ENCODE peak calls at places on chromosomes 16 and 17, in five cellular contexts. R is mucosa of gallbladder; S is transverse colon; P is hippocampal formation; Q is NK-92 treated with Interleukin-12 subunit alpha and Interleukin-12 subunit beta, amount 100 ng/mL, for 24 hours. Z is an unnamed sample.
A peak's percentile ranks its signal among the peaks of the same experiment; 100 is the strongest.

GRCh38 chr17:3886776-3887175 is 6.1 kb downstream of the CAMKK1 start:
- DNase-seq in R (peak; percentile 40), S (no peak), P (no peak), Q (no peak), Z (no peak)

GRCh38 chr17:29140051-29140582 is 40.1 kb downstream of the MYO18A start:
- DNase-seq in R (peak; percentile 82), S (peak; percentile 86), P (peak; percentile 28), Q (peak; percentile 59), Z (no peak)

GRCh38 chr16:74480150-74481029 is 59.1 kb upstream of the CLEC18B start:
- DNase-seq in R (peak; percentile 91), S (peak; percentile 86), P (no peak), Q (no peak), Z (no peak)

GRCh38 chr17:17018612-17019429 is 23.4 kb upstream of the MPRIP start:
- DNase-seq in R (peak; percentile 77), S (peak; percentile 45), P (no peak), Q (no peak), Z (no peak)

GRCh38 chr17:63809970-63810369 is 17.3 kb upstream of the PSMC5 start:
- DNase-seq in R (no peak), S (no peak), P (no peak), Q (no peak), Z (no peak)

GRCh38 chr16:23826528-23827244 is 9.1 kb upstream of the PRKCB start:
- DNase-seq in R (no peak), S (no peak), P (no peak), Q (peak; percentile 24), Z (no peak)

GRCh38 chr17:58832514-58832913 is 76.9 kb downstream of the PPM1E start:
- DNase-seq in R (no peak), S (no peak), P (no peak), Q (no peak), Z (no peak)

GRCh38 chr17:19383681-19384470 is 3.1 kb downstream of the MFAP4 start:
- DNase-seq in R (no peak), S (no peak), P (no peak), Q (no peak), Z (no peak)

GRCh38 chr17:54754560-54754959 is 146.1 kb upstream of the TOM1L1 start:
- DNase-seq in R (no peak), S (no peak), P (no peak), Q (no peak), Z (no peak)

GRCh38 chr16:27355610-27356009 is 41.8 kb downstream of the IL4R start:
- DNase-seq in R (peak; percentile 34), S (peak; percentile 50), P (no peak), Q (no peak), Z (no peak)

GRCh38 chr16:86609115-86609514 is 30.8 kb downstream of the FOXL1 start:
- DNase-seq in R (no peak), S (no peak), P (no peak), Q (no peak), Z (no peak)

GRCh38 chr17:77995146-77995852 is 36.8 kb downstream of the TNRC6C start:
- DNase-seq in R (no peak), S (no peak), P (no peak), Q (no peak), Z (no peak)

GRCh38 chr17:27456681-27457404 is 595 bp downstream of the KSR1 start:
- DNase-seq in R (no peak), S (peak; percentile 17), P (no peak), Q (no peak), Z (no peak)

GRCh38 chr16:84839956-84840355 is 20.2 kb downstream of the CRISPLD2 start:
- DNase-seq in R (no peak), S (no peak), P (no peak), Q (no peak), Z (no peak)

GRCh38 chr16:10558746-10559641 is 21.4 kb downstream of the EMP2 start:
- DNase-seq in R (peak; percentile 37), S (peak; percentile 36), P (no peak), Q (no peak), Z (peak; percentile 67)

GRCh38 chr16:27314161-27314723 is 468 bp downstream of the IL4R start:
- DNase-seq in R (peak; percentile 64), S (peak; percentile 70), P (no peak), Q (no peak), Z (no peak)

GRCh38 chr16:50910698-50911025 is 168.8 kb downstream of the CYLD start:
- DNase-seq in R (no peak), S (no peak), P (no peak), Q (no peak), Z (no peak)

GRCh38 chr17:37742114-37742761 is 2.6 kb downstream of the HNF1B start:
- DNase-seq in R (no peak), S (no peak), P (no peak), Q (no peak), Z (no peak)

GRCh38 chr16:69105501-69106361 is at the start of gene HAS3:
- DNase-seq in R (peak; percentile 26), S (peak; percentile 75), P (peak; percentile 9), Q (no peak), Z (no peak)

GRCh38 chr17:1487939-1488825 is 4.3 kb downstream of the MYO1C start:
- DNase-seq in R (peak; percentile 86), S (peak; percentile 90), P (peak; percentile 69), Q (no peak), Z (peak; percentile 61)

GRCh38 chr16:14369734-14370598 is 260.1 kb downstream of the PARN start:
- DNase-seq in R (no peak), S (no peak), P (no peak), Q (no peak), Z (no peak)

GRCh38 chr17:78232774-78233173 is 1.3 kb downstream of the TMEM235 start:
- DNase-seq in R (no peak), S (no peak), P (no peak), Q (no peak), Z (peak; percentile 54)

GRCh38 chr16:83205896-83206295 is 579.1 kb downstream of the CDH13 start:
- DNase-seq in R (no peak), S (no peak), P (no peak), Q (no peak), Z (no peak)

GRCh38 chr17:34981538-34982241 is 1.4 kb downstream of the LIG3 start:
- DNase-seq in R (no peak), S (no peak), P (no peak), Q (no peak), Z (no peak)

Z was measured in hypothalamus.